ENCODE peak calls at places on chromosomes 11 and 22, in nine cellular contexts. H, Y, Q, U, C, S, X, A and P are unnamed samples.

GRCh38 chr22:35601013-35601580 is 16.0 kb downstream of the MB start:
- DNase-seq in H (no peak), Y (no peak), Q (no peak), U (no peak), C (no peak), S (no peak), X (no peak), A (no peak), P (no peak)

GRCh38 chr22:21970037-21970799 is 12.4 kb downstream of the TOP3B start:
- DNase-seq in H (no peak), Y (no peak), Q (no peak), U (no peak), C (no peak), S (no peak), X (no peak), A (no peak), P (no peak)

GRCh38 chr22:36506637-36507517 is at the start of gene FOXRED2:
- DNase-seq in H (peak), Y (peak), Q (peak), U (peak), C (peak), S (peak), X (peak), A (peak), P (peak)

GRCh38 chr11:96146765-96147164 is 196.2 kb downstream of the MAML2 start:
- DNase-seq in H (no peak), Y (no peak), Q (no peak), U (no peak), C (no peak), S (no peak), X (no peak), A (no peak), P (no peak)

GRCh38 chr11:108025387-108026080 is 16.8 kb downstream of the CUL5 start:
- DNase-seq in H (peak), Y (no peak), Q (no peak), U (no peak), C (no peak), S (no peak), X (no peak), A (no peak), P (no peak)

GRCh38 chr22:40991298-40991697 is 40.1 kb downstream of the RBX1 start:
- DNase-seq in H (no peak), Y (no peak), Q (no peak), U (no peak), C (no peak), S (no peak), X (no peak), A (no peak), P (no peak)

GRCh38 chr11:43835104-43835503 is 45.5 kb upstream of the ALKBH3 start:
- DNase-seq in H (no peak), Y (no peak), Q (no peak), U (no peak), C (no peak), S (no peak), X (no peak), A (no peak), P (no peak)

GRCh38 chr11:64754919-64755662 is 4.7 kb downstream of the PYGM start:
- DNase-seq in H (no peak), Y (no peak), Q (no peak), U (no peak), C (no peak), S (no peak), X (no peak), A (no peak), P (no peak)

GRCh38 chr11:7480132-7480531 is 5.2 kb upstream of the OLFML1 start:
- DNase-seq in H (no peak), Y (no peak), Q (no peak), U (no peak), C (no peak), S (no peak), X (no peak), A (peak), P (no peak)

GRCh38 chr11:66082936-66083698 is 13.0 kb downstream of the PACS1 start:
- DNase-seq in H (no peak), Y (no peak), Q (no peak), U (no peak), C (no peak), S (no peak), X (no peak), A (peak), P (no peak)

GRCh38 chr11:9750551-9750950 is 86.7 kb downstream of the SWAP70 start:
- DNase-seq in H (no peak), Y (no peak), Q (no peak), U (no peak), C (no peak), S (no peak), X (no peak), A (no peak), P (no peak)

GRCh38 chr11:19344661-19345518 is 104.1 kb upstream of the E2F8 start:
- DNase-seq in H (no peak), Y (peak), Q (no peak), U (no peak), C (no peak), S (no peak), X (no peak), A (peak), P (no peak)

GRCh38 chr22:45127866-45128265 is 35.9 kb upstream of the NUP50 start:
- DNase-seq in H (no peak), Y (no peak), Q (no peak), U (no peak), C (no peak), S (no peak), X (no peak), A (peak), P (no peak)